ENCODE peak calls at places on chromosomes 3 and 15, in nine cellular contexts. One of them, this sample, is unnamed.

GRCh38 chr3:47057212-47057671 is 77.8 kb downstream of the NBEAL2 start:
- DNase-seq in activated T-cell treated with anti-CD3 and anti-CD28 coated beads, Interleukin-2, amount 50 U/mL, for 1 hour: peak
- DNase-seq in CD8-positive, alpha-beta T cell: peak
- DNase-seq in tibial artery: no peak
- DNase-seq in AG09319: no peak
- DNase-seq in A172: peak
- DNase-seq in fibroblast of mammary gland: peak
- DNase-seq in AG10803: peak
- DNase-seq in GM03348: peak
- DNase-seq in this sample: no peak

GRCh38 chr3:125042725-125043406 is 12.9 kb downstream of the HEG1 start:
- DNase-seq in activated T-cell treated with anti-CD3 and anti-CD28 coated beads, Interleukin-2, amount 50 U/mL, for 1 hour: no peak
- DNase-seq in CD8-positive, alpha-beta T cell: no peak
- DNase-seq in tibial artery: peak
- DNase-seq in AG09319: no peak
- DNase-seq in A172: no peak
- DNase-seq in fibroblast of mammary gland: peak
- DNase-seq in AG10803: peak
- DNase-seq in GM03348: peak
- DNase-seq in this sample: no peak

GRCh38 chr3:19364150-19364549 is 215.8 kb downstream of the KCNH8 start:
- DNase-seq in activated T-cell treated with anti-CD3 and anti-CD28 coated beads, Interleukin-2, amount 50 U/mL, for 1 hour: no peak
- DNase-seq in CD8-positive, alpha-beta T cell: no peak
- DNase-seq in tibial artery: no peak
- DNase-seq in AG09319: no peak
- DNase-seq in A172: no peak
- DNase-seq in fibroblast of mammary gland: no peak
- DNase-seq in AG10803: no peak
- DNase-seq in GM03348: no peak
- DNase-seq in this sample: no peak

GRCh38 chr3:195823998-195824397 is 12.3 kb upstream of the MUC4 start:
- DNase-seq in activated T-cell treated with anti-CD3 and anti-CD28 coated beads, Interleukin-2, amount 50 U/mL, for 1 hour: no peak
- DNase-seq in CD8-positive, alpha-beta T cell: no peak
- DNase-seq in tibial artery: no peak
- DNase-seq in AG09319: no peak
- DNase-seq in A172: peak
- DNase-seq in fibroblast of mammary gland: peak
- DNase-seq in AG10803: no peak
- DNase-seq in GM03348: no peak
- DNase-seq in this sample: no peak

GRCh38 chr15:90327313-90327712 is 24.8 kb upstream of the ZNF774 start:
- DNase-seq in activated T-cell treated with anti-CD3 and anti-CD28 coated beads, Interleukin-2, amount 50 U/mL, for 1 hour: no peak
- DNase-seq in CD8-positive, alpha-beta T cell: no peak
- DNase-seq in tibial artery: no peak
- DNase-seq in AG09319: no peak
- DNase-seq in A172: no peak
- DNase-seq in fibroblast of mammary gland: no peak
- DNase-seq in AG10803: no peak
- DNase-seq in GM03348: no peak
- DNase-seq in this sample: no peak

GRCh38 chr3:191523099-191523498 is 62.1 kb downstream of the PYDC2 start:
- DNase-seq in activated T-cell treated with anti-CD3 and anti-CD28 coated beads, Interleukin-2, amount 50 U/mL, for 1 hour: no peak
- DNase-seq in CD8-positive, alpha-beta T cell: no peak
- DNase-seq in tibial artery: no peak
- DNase-seq in AG09319: no peak
- DNase-seq in A172: no peak
- DNase-seq in fibroblast of mammary gland: no peak
- DNase-seq in AG10803: no peak
- DNase-seq in GM03348: no peak
- DNase-seq in this sample: no peak

GRCh38 chr3:190862209-190863118 is at the start of gene GMNC:
- DNase-seq in activated T-cell treated with anti-CD3 and anti-CD28 coated beads, Interleukin-2, amount 50 U/mL, for 1 hour: peak
- DNase-seq in CD8-positive, alpha-beta T cell: peak
- DNase-seq in tibial artery: peak
- DNase-seq in AG09319: no peak
- DNase-seq in A172: peak
- DNase-seq in fibroblast of mammary gland: peak
- DNase-seq in AG10803: peak
- DNase-seq in GM03348: peak
- DNase-seq in this sample: peak

GRCh38 chr3:128804017-128804816 is 75.2 kb upstream of the ACAD9 start:
- DNase-seq in activated T-cell treated with anti-CD3 and anti-CD28 coated beads, Interleukin-2, amount 50 U/mL, for 1 hour: peak
- DNase-seq in CD8-positive, alpha-beta T cell: peak
- DNase-seq in tibial artery: no peak
- DNase-seq in AG09319: no peak
- DNase-seq in A172: peak
- DNase-seq in fibroblast of mammary gland: peak
- DNase-seq in AG10803: peak
- DNase-seq in GM03348: no peak
- DNase-seq in this sample: no peak

GRCh38 chr3:55405436-55405835 is 81.7 kb downstream of the WNT5A start:
- DNase-seq in activated T-cell treated with anti-CD3 and anti-CD28 coated beads, Interleukin-2, amount 50 U/mL, for 1 hour: no peak
- DNase-seq in CD8-positive, alpha-beta T cell: no peak
- DNase-seq in tibial artery: no peak
- DNase-seq in AG09319: no peak
- DNase-seq in A172: peak
- DNase-seq in fibroblast of mammary gland: peak
- DNase-seq in AG10803: peak
- DNase-seq in GM03348: no peak
- DNase-seq in this sample: no peak

GRCh38 chr3:125185758-125186245 is 26.7 kb downstream of the SLC12A8 start:
- DNase-seq in activated T-cell treated with anti-CD3 and anti-CD28 coated beads, Interleukin-2, amount 50 U/mL, for 1 hour: no peak
- DNase-seq in CD8-positive, alpha-beta T cell: no peak
- DNase-seq in tibial artery: no peak
- DNase-seq in AG09319: no peak
- DNase-seq in A172: no peak
- DNase-seq in fibroblast of mammary gland: no peak
- DNase-seq in AG10803: no peak
- DNase-seq in GM03348: no peak
- DNase-seq in this sample: no peak

GRCh38 chr3:182118081-182118480 is 406.4 kb downstream of the SOX2 start:
- DNase-seq in activated T-cell treated with anti-CD3 and anti-CD28 coated beads, Interleukin-2, amount 50 U/mL, for 1 hour: no peak
- DNase-seq in CD8-positive, alpha-beta T cell: no peak
- DNase-seq in tibial artery: no peak
- DNase-seq in AG09319: no peak
- DNase-seq in A172: peak
- DNase-seq in fibroblast of mammary gland: peak
- DNase-seq in AG10803: no peak
- DNase-seq in GM03348: no peak
- DNase-seq in this sample: no peak

GRCh38 chr3:24379936-24380335 is 114.7 kb downstream of the THRB start:
- DNase-seq in activated T-cell treated with anti-CD3 and anti-CD28 coated beads, Interleukin-2, amount 50 U/mL, for 1 hour: no peak
- DNase-seq in CD8-positive, alpha-beta T cell: no peak
- DNase-seq in tibial artery: no peak
- DNase-seq in AG09319: no peak
- DNase-seq in A172: no peak
- DNase-seq in fibroblast of mammary gland: no peak
- DNase-seq in AG10803: no peak
- DNase-seq in GM03348: no peak
- DNase-seq in this sample: no peak

GRCh38 chr3:57227204-57227929 is at the start of gene APPL1:
- DNase-seq in activated T-cell treated with anti-CD3 and anti-CD28 coated beads, Interleukin-2, amount 50 U/mL, for 1 hour: peak
- DNase-seq in CD8-positive, alpha-beta T cell: peak
- DNase-seq in tibial artery: peak
- DNase-seq in AG09319: peak
- DNase-seq in A172: peak
- DNase-seq in fibroblast of mammary gland: peak
- DNase-seq in AG10803: peak
- DNase-seq in GM03348: peak
- DNase-seq in this sample: peak

GRCh38 chr3:134797816-134798451 is 2.9 kb downstream of the EPHB1 start:
- DNase-seq in activated T-cell treated with anti-CD3 and anti-CD28 coated beads, Interleukin-2, amount 50 U/mL, for 1 hour: no peak
- DNase-seq in CD8-positive, alpha-beta T cell: no peak
- DNase-seq in tibial artery: no peak
- DNase-seq in AG09319: no peak
- DNase-seq in A172: no peak
- DNase-seq in fibroblast of mammary gland: no peak
- DNase-seq in AG10803: no peak
- DNase-seq in GM03348: no peak
- DNase-seq in this sample: no peak

GRCh38 chr3:112327371-112327951 is 5.5 kb upstream of the CD200 start:
- DNase-seq in activated T-cell treated with anti-CD3 and anti-CD28 coated beads, Interleukin-2, amount 50 U/mL, for 1 hour: no peak
- DNase-seq in CD8-positive, alpha-beta T cell: peak
- DNase-seq in tibial artery: no peak
- DNase-seq in AG09319: peak
- DNase-seq in A172: peak
- DNase-seq in fibroblast of mammary gland: peak
- DNase-seq in AG10803: peak
- DNase-seq in GM03348: peak
- DNase-seq in this sample: no peak

GRCh38 chr15:74461847-74462511 is 1.0 kb upstream of the UBL7 start:
- DNase-seq in activated T-cell treated with anti-CD3 and anti-CD28 coated beads, Interleukin-2, amount 50 U/mL, for 1 hour: no peak
- DNase-seq in CD8-positive, alpha-beta T cell: no peak
- DNase-seq in tibial artery: peak
- DNase-seq in AG09319: no peak
- DNase-seq in A172: no peak
- DNase-seq in fibroblast of mammary gland: no peak
- DNase-seq in AG10803: no peak
- DNase-seq in GM03348: peak
- DNase-seq in this sample: no peak

GRCh38 chr15:67501177-67501835 is 19.6 kb upstream of the C15orf61 start:
- DNase-seq in activated T-cell treated with anti-CD3 and anti-CD28 coated beads, Interleukin-2, amount 50 U/mL, for 1 hour: no peak
- DNase-seq in CD8-positive, alpha-beta T cell: no peak
- DNase-seq in tibial artery: no peak
- DNase-seq in AG09319: no peak
- DNase-seq in A172: peak
- DNase-seq in fibroblast of mammary gland: peak
- DNase-seq in AG10803: peak
- DNase-seq in GM03348: peak
- DNase-seq in this sample: no peak

GRCh38 chr3:195068045-195068444 is 202.9 kb downstream of the XXYLT1 start:
- DNase-seq in activated T-cell treated with anti-CD3 and anti-CD28 coated beads, Interleukin-2, amount 50 U/mL, for 1 hour: no peak
- DNase-seq in CD8-positive, alpha-beta T cell: no peak
- DNase-seq in tibial artery: no peak
- DNase-seq in AG09319: no peak
- DNase-seq in A172: no peak
- DNase-seq in fibroblast of mammary gland: peak
- DNase-seq in AG10803: no peak
- DNase-seq in GM03348: no peak
- DNase-seq in this sample: no peak

GRCh38 chr3:172915911-172916514 is 165.5 kb downstream of the ECT2 start:
- DNase-seq in activated T-cell treated with anti-CD3 and anti-CD28 coated beads, Interleukin-2, amount 50 U/mL, for 1 hour: no peak
- DNase-seq in CD8-positive, alpha-beta T cell: no peak
- DNase-seq in tibial artery: no peak
- DNase-seq in AG09319: no peak
- DNase-seq in A172: no peak
- DNase-seq in fibroblast of mammary gland: no peak
- DNase-seq in AG10803: no peak
- DNase-seq in GM03348: no peak
- DNase-seq in this sample: no peak

GRCh38 chr15:60523056-60523455 is 44.1 kb upstream of the ICE2 start:
- DNase-seq in activated T-cell treated with anti-CD3 and anti-CD28 coated beads, Interleukin-2, amount 50 U/mL, for 1 hour: no peak
- DNase-seq in CD8-positive, alpha-beta T cell: no peak
- DNase-seq in tibial artery: no peak
- DNase-seq in AG09319: no peak
- DNase-seq in A172: peak
- DNase-seq in fibroblast of mammary gland: peak
- DNase-seq in AG10803: peak
- DNase-seq in GM03348: peak
- DNase-seq in this sample: no peak

GRCh38 chr15:83199288-83199687 is 8.3 kb downstream of the HDGFL3 start:
- DNase-seq in activated T-cell treated with anti-CD3 and anti-CD28 coated beads, Interleukin-2, amount 50 U/mL, for 1 hour: no peak
- DNase-seq in CD8-positive, alpha-beta T cell: no peak
- DNase-seq in tibial artery: no peak
- DNase-seq in AG09319: no peak
- DNase-seq in A172: no peak
- DNase-seq in fibroblast of mammary gland: no peak
- DNase-seq in AG10803: no peak
- DNase-seq in GM03348: no peak
- DNase-seq in this sample: no peak

GRCh38 chr3:120568624-120569023 is 27.5 kb upstream of the NDUFB4 start:
- DNase-seq in activated T-cell treated with anti-CD3 and anti-CD28 coated beads, Interleukin-2, amount 50 U/mL, for 1 hour: no peak
- DNase-seq in CD8-positive, alpha-beta T cell: no peak
- DNase-seq in tibial artery: no peak
- DNase-seq in AG09319: no peak
- DNase-seq in A172: no peak
- DNase-seq in fibroblast of mammary gland: no peak
- DNase-seq in AG10803: peak
- DNase-seq in GM03348: peak
- DNase-seq in this sample: no peak

GRCh38 chr3:133490468-133491351 is 82.8 kb upstream of the CDV3 start:
- DNase-seq in activated T-cell treated with anti-CD3 and anti-CD28 coated beads, Interleukin-2, amount 50 U/mL, for 1 hour: peak
- DNase-seq in CD8-positive, alpha-beta T cell: peak
- DNase-seq in tibial artery: no peak
- DNase-seq in AG09319: no peak
- DNase-seq in A172: no peak
- DNase-seq in fibroblast of mammary gland: no peak
- DNase-seq in AG10803: no peak
- DNase-seq in GM03348: no peak
- DNase-seq in this sample: no peak

GRCh38 chr15:35505152-35505551 is 40.8 kb downstream of the DPH6 start:
- DNase-seq in activated T-cell treated with anti-CD3 and anti-CD28 coated beads, Interleukin-2, amount 50 U/mL, for 1 hour: no peak
- DNase-seq in CD8-positive, alpha-beta T cell: no peak
- DNase-seq in tibial artery: no peak
- DNase-seq in AG09319: no peak
- DNase-seq in A172: no peak
- DNase-seq in fibroblast of mammary gland: no peak
- DNase-seq in AG10803: peak
- DNase-seq in GM03348: peak
- DNase-seq in this sample: no peak

GRCh38 chr3:84717894-84718293 is 240.9 kb upstream of the CADM2 start:
- DNase-seq in activated T-cell treated with anti-CD3 and anti-CD28 coated beads, Interleukin-2, amount 50 U/mL, for 1 hour: no peak
- DNase-seq in CD8-positive, alpha-beta T cell: no peak
- DNase-seq in tibial artery: no peak
- DNase-seq in AG09319: no peak
- DNase-seq in A172: no peak
- DNase-seq in fibroblast of mammary gland: no peak
- DNase-seq in AG10803: no peak
- DNase-seq in GM03348: no peak
- DNase-seq in this sample: no peak

GRCh38 chr3:181948286-181948685 is 236.6 kb downstream of the SOX2 start:
- DNase-seq in activated T-cell treated with anti-CD3 and anti-CD28 coated beads, Interleukin-2, amount 50 U/mL, for 1 hour: no peak
- DNase-seq in CD8-positive, alpha-beta T cell: no peak
- DNase-seq in tibial artery: no peak
- DNase-seq in AG09319: no peak
- DNase-seq in A172: peak
- DNase-seq in fibroblast of mammary gland: no peak
- DNase-seq in AG10803: no peak
- DNase-seq in GM03348: no peak
- DNase-seq in this sample: no peak

GRCh38 chr3:23739536-23739935 is 66.2 kb upstream of the UBE2E1 start:
- DNase-seq in activated T-cell treated with anti-CD3 and anti-CD28 coated beads, Interleukin-2, amount 50 U/mL, for 1 hour: no peak
- DNase-seq in CD8-positive, alpha-beta T cell: no peak
- DNase-seq in tibial artery: no peak
- DNase-seq in AG09319: no peak
- DNase-seq in A172: peak
- DNase-seq in fibroblast of mammary gland: peak
- DNase-seq in AG10803: peak
- DNase-seq in GM03348: peak
- DNase-seq in this sample: no peak

GRCh38 chr3:190629088-190629487 is 115.2 kb downstream of the IL1RAP start:
- DNase-seq in activated T-cell treated with anti-CD3 and anti-CD28 coated beads, Interleukin-2, amount 50 U/mL, for 1 hour: no peak
- DNase-seq in CD8-positive, alpha-beta T cell: no peak
- DNase-seq in tibial artery: no peak
- DNase-seq in AG09319: no peak
- DNase-seq in A172: no peak
- DNase-seq in fibroblast of mammary gland: no peak
- DNase-seq in AG10803: no peak
- DNase-seq in GM03348: no peak
- DNase-seq in this sample: no peak

GRCh38 chr3:58800940-58801339 is 134.4 kb upstream of the FAM3D start:
- DNase-seq in activated T-cell treated with anti-CD3 and anti-CD28 coated beads, Interleukin-2, amount 50 U/mL, for 1 hour: no peak
- DNase-seq in CD8-positive, alpha-beta T cell: no peak
- DNase-seq in tibial artery: no peak
- DNase-seq in AG09319: no peak
- DNase-seq in A172: no peak
- DNase-seq in fibroblast of mammary gland: no peak
- DNase-seq in AG10803: no peak
- DNase-seq in GM03348: no peak
- DNase-seq in this sample: no peak

GRCh38 chr15:78194568-78194925 is 39.8 kb downstream of the ACSBG1 start:
- DNase-seq in activated T-cell treated with anti-CD3 and anti-CD28 coated beads, Interleukin-2, amount 50 U/mL, for 1 hour: no peak
- DNase-seq in CD8-positive, alpha-beta T cell: no peak
- DNase-seq in tibial artery: no peak
- DNase-seq in AG09319: no peak
- DNase-seq in A172: no peak
- DNase-seq in fibroblast of mammary gland: no peak
- DNase-seq in AG10803: no peak
- DNase-seq in GM03348: no peak
- DNase-seq in this sample: no peak

GRCh38 chr3:115800489-115801080 is 177.3 kb downstream of the GAP43 start:
- DNase-seq in activated T-cell treated with anti-CD3 and anti-CD28 coated beads, Interleukin-2, amount 50 U/mL, for 1 hour: no peak
- DNase-seq in CD8-positive, alpha-beta T cell: no peak
- DNase-seq in tibial artery: no peak
- DNase-seq in AG09319: no peak
- DNase-seq in A172: peak
- DNase-seq in fibroblast of mammary gland: peak
- DNase-seq in AG10803: peak
- DNase-seq in GM03348: peak
- DNase-seq in this sample: no peak

This sample was measured in ascending aorta.